ENCODE peak calls at places on chromosomes 16 and 17, in six cellular contexts. J is H1, M is H9, Y is IMR-90, O is neuronal stem cell, L is mesenchymal stem cell. I is an unnamed sample.

GRCh38 chr17:49521521-49522185 is 26.6 kb downstream of the NGFR start:
- DNase-seq in J (peak), M (peak), Y (no peak), O (no peak), L (no peak), I (no peak)

GRCh38 chr17:78683031-78683961 is 98.8 kb downstream of the CYTH1 start:
- DNase-seq in J (no peak), M (peak), Y (no peak), O (no peak), L (no peak), I (no peak)

GRCh38 chr16:29645699-29646187 is 17.3 kb upstream of the SPN start:
- DNase-seq in J (no peak), M (no peak), Y (no peak), O (no peak), L (no peak), I (peak)

GRCh38 chr17:41322264-41322902 is 6.9 kb upstream of the KRTAP17-1 start:
- DNase-seq in J (no peak), M (no peak), Y (peak), O (peak), L (peak), I (peak)

GRCh38 chr16:57901480-57902069 is 69.4 kb downstream of the CNGB1 start:
- DNase-seq in J (no peak), M (no peak), Y (no peak), O (no peak), L (no peak), I (no peak)

GRCh38 chr17:63930951-63931575 is 1.1 kb downstream of the CD79B start:
- DNase-seq in J (peak), M (peak), Y (no peak), O (no peak), L (no peak), I (no peak)

GRCh38 chr17:9628509-9628908 is 16.8 kb upstream of the USP43 start:
- DNase-seq in J (no peak), M (no peak), Y (no peak), O (no peak), L (no peak), I (no peak)

GRCh38 chr17:50348522-50349240 is 2.8 kb downstream of the XYLT2 start:
- DNase-seq in J (no peak), M (peak), Y (peak), O (no peak), L (peak), I (no peak)

GRCh38 chr16:85387171-85387507 is 226.0 kb upstream of the GSE1 start:
- DNase-seq in J (peak), M (no peak), Y (no peak), O (no peak), L (no peak), I (no peak)

GRCh38 chr16:23183486-23183862 is 929 bp downstream of the SCNN1G start:
- DNase-seq in J (no peak), M (no peak), Y (no peak), O (no peak), L (no peak), I (no peak)

GRCh38 chr17:4788159-4788806 is 481 bp upstream of the GLTPD2 start:
- DNase-seq in J (no peak), M (no peak), Y (no peak), O (no peak), L (no peak), I (no peak)

DNA sequence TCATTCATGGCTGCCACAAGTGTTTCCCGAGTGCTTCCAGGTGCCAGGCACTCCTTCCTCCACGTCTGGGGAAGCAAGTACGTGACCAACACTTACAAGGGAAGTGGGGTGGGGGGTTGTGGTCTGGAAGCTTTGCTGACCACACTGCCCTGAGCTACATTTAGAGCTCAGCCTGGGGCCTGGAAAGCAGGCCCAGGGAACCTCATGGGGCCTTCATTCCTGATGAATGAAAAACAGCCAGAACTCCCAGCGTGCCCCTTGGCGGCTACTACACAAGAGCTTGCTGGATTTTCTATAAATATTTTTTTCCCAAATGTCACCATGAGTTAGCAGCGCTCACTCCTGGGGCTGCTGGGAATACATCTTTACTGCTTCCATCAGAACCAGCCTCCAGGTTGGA is 73.3 kb downstream of the ABCC12 start:
- DNase-seq in J (no peak), M (no peak), Y (peak), O (no peak), L (peak), I (no peak)
- H3K14ac ChIP-seq in J (no peak), M (no peak), Y (peak), O (no peak), L (no peak), I (no peak)

GRCh38 chr16:1973461-1974156 is 1.8 kb downstream of the TBL3 start:
- DNase-seq in J (no peak), M (no peak), Y (no peak), O (no peak), L (no peak), I (no peak)

GRCh38 chr16:1976216-1976520 is 4.3 kb downstream of the TBL3 start:
- DNase-seq in J (no peak), M (no peak), Y (no peak), O (no peak), L (no peak), I (no peak)

GRCh38 chr16:1976951-1977874 is 4.1 kb downstream of the NOXO1 start:
- DNase-seq in J (no peak), M (no peak), Y (no peak), O (no peak), L (no peak), I (no peak)

GRCh38 chr16:1974157-1975070 is 2.6 kb downstream of the TBL3 start:
- DNase-seq in J (no peak), M (no peak), Y (no peak), O (no peak), L (no peak), I (no peak)

DNA sequence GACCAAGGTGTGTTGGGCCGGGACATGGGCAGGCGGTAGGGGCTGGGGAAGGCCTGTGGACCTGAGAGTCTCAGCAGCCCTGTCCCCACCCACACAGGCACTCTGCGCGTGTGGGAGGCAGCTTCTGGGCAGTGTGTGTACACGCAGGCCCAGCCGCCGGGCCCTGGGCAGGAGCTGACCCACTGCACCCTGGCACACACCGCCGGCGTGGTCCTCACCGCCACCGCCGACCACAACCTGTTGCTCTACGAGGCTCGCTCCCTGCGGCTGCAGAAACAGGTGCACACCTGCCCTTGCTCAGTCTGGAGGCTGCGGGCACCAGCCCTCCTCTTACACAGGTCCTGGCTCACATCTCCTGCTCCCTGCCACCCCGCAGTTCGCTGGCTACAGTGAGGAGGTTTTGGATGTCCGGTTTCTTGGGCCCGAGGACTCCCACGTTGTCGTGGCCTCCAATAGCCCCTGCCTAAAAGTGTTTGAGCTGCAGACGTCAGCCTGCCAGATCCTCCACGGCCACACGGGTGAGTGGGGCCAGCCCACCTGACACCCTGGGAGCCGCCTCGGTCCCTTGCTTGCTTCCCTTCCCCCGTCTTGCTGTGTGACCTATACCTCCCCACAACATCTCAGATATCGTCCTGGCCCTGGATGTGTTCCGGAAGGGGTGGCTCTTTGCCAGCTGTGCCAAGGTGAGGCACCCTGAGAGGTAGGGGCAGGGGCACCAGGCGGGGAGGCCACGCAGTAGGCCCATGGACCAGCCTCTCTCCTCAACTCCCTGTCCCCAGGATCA is 3.8 kb downstream of the TBL3 start:
- DNase-seq in J (no peak), M (no peak), Y (no peak), O (no peak), L (no peak), I (no peak)
- H3K14ac ChIP-seq in J (no peak), M (no peak), Y (no peak), O (no peak), L (no peak), I (no peak)

GRCh38 chr16:67281536-67282446 is 2.5 kb downstream of the PLEKHG4 start:
- DNase-seq in J (no peak), M (no peak), Y (no peak), O (no peak), L (no peak), I (no peak)

GRCh38 chr16:67282447-67282805 is 3.1 kb downstream of the PLEKHG4 start:
- DNase-seq in J (no peak), M (no peak), Y (no peak), O (no peak), L (no peak), I (no peak)

GRCh38 chr16:67284699-67285646 is 5.6 kb downstream of the PLEKHG4 start:
- DNase-seq in J (peak), M (peak), Y (peak), O (peak), L (peak), I (peak)

GRCh38 chr16:67283826-67284555 is 4.7 kb downstream of the PLEKHG4 start:
- DNase-seq in J (no peak), M (no peak), Y (no peak), O (no peak), L (no peak), I (no peak)

DNA sequence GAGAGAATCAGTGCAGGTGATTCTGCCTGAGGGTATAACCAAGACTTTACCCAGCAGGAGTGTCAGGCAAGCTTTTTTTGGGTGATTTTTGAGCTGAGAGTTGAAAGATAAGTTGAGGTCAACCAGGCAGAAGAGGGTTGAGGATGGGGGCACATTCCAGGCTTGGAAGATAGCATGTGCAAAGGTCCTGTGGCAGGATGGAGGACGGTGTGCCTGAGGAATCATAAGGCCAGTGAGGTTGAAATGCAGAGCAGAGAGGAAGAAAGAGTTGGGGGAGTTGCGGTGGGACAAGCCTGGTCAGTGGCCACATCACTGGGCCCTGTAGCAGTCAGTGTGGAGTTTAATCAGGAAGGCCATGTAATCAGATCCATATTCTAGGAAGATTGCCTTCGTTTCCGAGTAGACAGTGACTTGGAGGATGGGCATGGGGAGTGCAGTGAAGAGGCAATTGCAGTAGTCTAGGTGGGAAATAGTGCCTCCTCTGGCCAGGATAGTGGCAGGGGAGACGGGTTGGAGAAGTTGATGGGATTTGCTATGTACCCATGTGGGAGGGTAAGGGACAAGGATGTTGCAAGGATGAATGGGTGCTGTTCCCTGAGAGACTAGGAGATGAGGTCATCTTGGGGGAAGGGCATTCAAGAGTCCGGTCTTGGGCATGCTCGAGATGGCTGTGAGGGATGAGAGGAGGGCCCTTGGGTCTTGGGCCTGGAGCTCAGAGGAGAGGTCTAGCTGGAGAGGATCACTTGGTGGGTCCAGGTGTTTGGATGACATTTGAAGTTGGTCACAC is 3.9 kb downstream of the PLEKHG4 start:
- DNase-seq in J (no peak), M (no peak), Y (peak), O (no peak), L (peak), I (no peak)
- H3K14ac ChIP-seq in J (no peak), M (no peak), Y (no peak), O (no peak), L (no peak), I (no peak)

DNA sequence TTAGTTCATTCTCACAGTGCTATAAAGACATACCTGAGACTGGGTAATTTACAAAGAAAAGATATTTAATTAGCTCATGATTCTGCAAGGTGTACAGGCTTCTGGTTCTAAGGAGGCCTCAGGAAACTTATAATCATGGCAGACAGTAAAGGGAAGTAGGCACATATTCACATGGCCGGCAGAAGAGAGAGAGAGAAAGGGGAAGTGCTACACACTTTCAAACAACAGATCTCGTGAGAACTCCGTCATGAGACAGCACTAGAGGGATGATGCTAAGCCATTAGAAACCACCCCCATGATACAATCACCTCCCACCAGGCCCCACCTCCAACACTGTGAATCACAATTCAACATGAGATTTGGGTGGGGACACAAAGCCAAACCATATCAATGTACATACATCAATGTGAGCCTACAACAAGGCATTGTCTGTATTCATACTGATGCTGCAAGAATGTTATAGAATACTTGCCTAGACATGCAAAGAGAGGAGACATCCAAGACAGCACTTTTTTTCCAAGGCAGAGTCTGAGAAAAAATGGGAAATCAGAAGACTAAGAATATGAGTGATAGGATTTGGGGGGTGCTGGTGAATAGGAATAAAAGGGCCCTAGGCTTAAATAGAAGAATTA is 114.8 kb upstream of the XYLT1 start:
- DNase-seq in J (no peak), M (no peak), Y (no peak), O (no peak), L (no peak), I (no peak)
- H3K14ac ChIP-seq in J (no peak), M (no peak), Y (no peak), O (no peak), L (no peak), I (no peak)

GRCh38 chr17:6041261-6041660 is 28.9 kb upstream of the WSCD1 start:
- DNase-seq in J (no peak), M (no peak), Y (no peak), O (no peak), L (no peak), I (no peak)

GRCh38 chr17:6035801-6036394 is 34.3 kb upstream of the WSCD1 start:
- DNase-seq in J (no peak), M (no peak), Y (no peak), O (no peak), L (no peak), I (no peak)

GRCh38 chr17:6043405-6043804 is 26.8 kb upstream of the WSCD1 start:
- DNase-seq in J (no peak), M (no peak), Y (no peak), O (no peak), L (no peak), I (no peak)

GRCh38 chr17:6044261-6044660 is 25.9 kb upstream of the WSCD1 start:
- DNase-seq in J (no peak), M (no peak), Y (no peak), O (no peak), L (no peak), I (no peak)

GRCh38 chr17:6040473-6040872 is 29.7 kb upstream of the WSCD1 start:
- DNase-seq in J (no peak), M (no peak), Y (no peak), O (no peak), L (no peak), I (no peak)
- H3K14ac ChIP-seq in J (no peak), M (no peak), Y (no peak), O (no peak), L (no peak), I (no peak)

I was measured in trophoblast cell.